ENCODE peak calls at places on chromosomes 7 and 10, in six cellular contexts. One of them, this sample, is unnamed.

GRCh38 chr10:124010563-124011131 is 82.8 kb downstream of the CHST15 start:
- DNase-seq in SJCRH30: no peak
- DNase-seq in Right ventricle myocardium superior: no peak
- DNase-seq in AG09309: no peak
- DNase-seq in RKO: no peak
- DNase-seq in Calu3: no peak
- DNase-seq in this sample: no peak

GRCh38 chr7:55178863-55179773 is 160.3 kb downstream of the EGFR start:
- DNase-seq in SJCRH30: no peak
- DNase-seq in Right ventricle myocardium superior: no peak
- DNase-seq in AG09309: no peak
- DNase-seq in RKO: no peak
- DNase-seq in Calu3: no peak
- DNase-seq in this sample: no peak

GRCh38 chr10:44952779-44953231 is 6.8 kb upstream of the RASSF4 start:
- DNase-seq in SJCRH30: no peak
- DNase-seq in Right ventricle myocardium superior: no peak
- DNase-seq in AG09309: no peak
- DNase-seq in RKO: no peak
- DNase-seq in Calu3: no peak
- DNase-seq in this sample: no peak

GRCh38 chr10:117174439-117175214 is 22.7 kb upstream of the KCNK18 start:
- DNase-seq in SJCRH30: peak
- DNase-seq in Right ventricle myocardium superior: peak
- DNase-seq in AG09309: peak
- DNase-seq in RKO: peak
- DNase-seq in Calu3: peak
- DNase-seq in this sample: peak

GRCh38 chr10:62384447-62385081 is 10.4 kb downstream of the ZNF365 start:
- DNase-seq in SJCRH30: no peak
- DNase-seq in Right ventricle myocardium superior: no peak
- DNase-seq in AG09309: no peak
- DNase-seq in RKO: no peak
- DNase-seq in Calu3: no peak
- DNase-seq in this sample: no peak

GRCh38 chr7:55964802-55965470 is 551 bp downstream of the NIPSNAP2 start:
- DNase-seq in SJCRH30: peak
- DNase-seq in Right ventricle myocardium superior: peak
- DNase-seq in AG09309: no peak
- DNase-seq in RKO: peak
- DNase-seq in Calu3: peak
- DNase-seq in this sample: no peak

GRCh38 chr7:158025651-158026600 is 561.7 kb downstream of the PTPRN2 start:
- DNase-seq in SJCRH30: no peak
- DNase-seq in Right ventricle myocardium superior: peak
- DNase-seq in AG09309: no peak
- DNase-seq in RKO: no peak
- DNase-seq in Calu3: no peak
- DNase-seq in this sample: no peak

GRCh38 chr10:44203535-44203934 is 181.4 kb downstream of the CXCL12 start:
- DNase-seq in SJCRH30: no peak
- DNase-seq in Right ventricle myocardium superior: no peak
- DNase-seq in AG09309: no peak
- DNase-seq in RKO: no peak
- DNase-seq in Calu3: no peak
- DNase-seq in this sample: no peak

GRCh38 chr10:74932648-74933047 is 106.2 kb downstream of the KAT6B start:
- DNase-seq in SJCRH30: peak
- DNase-seq in Right ventricle myocardium superior: peak
- DNase-seq in AG09309: no peak
- DNase-seq in RKO: no peak
- DNase-seq in Calu3: no peak
- DNase-seq in this sample: no peak

GRCh38 chr7:122791959-122792545 is 89.3 kb upstream of the RNF148 start:
- DNase-seq in SJCRH30: no peak
- DNase-seq in Right ventricle myocardium superior: no peak
- DNase-seq in AG09309: no peak
- DNase-seq in RKO: no peak
- DNase-seq in Calu3: no peak
- DNase-seq in this sample: no peak

GRCh38 chr10:61869772-61870520 is 31.6 kb upstream of the ARID5B start:
- DNase-seq in SJCRH30: no peak
- DNase-seq in Right ventricle myocardium superior: no peak
- DNase-seq in AG09309: peak
- DNase-seq in RKO: no peak
- DNase-seq in Calu3: no peak
- DNase-seq in this sample: no peak

GRCh38 chr10:118163227-118163626 is 116.5 kb upstream of the RAB11FIP2 start:
- DNase-seq in SJCRH30: no peak
- DNase-seq in Right ventricle myocardium superior: no peak
- DNase-seq in AG09309: no peak
- DNase-seq in RKO: no peak
- DNase-seq in Calu3: no peak
- DNase-seq in this sample: peak

GRCh38 chr7:157650131-157650631 is 313.4 kb downstream of the DNAJB6 start:
- DNase-seq in SJCRH30: no peak
- DNase-seq in Right ventricle myocardium superior: no peak
- DNase-seq in AG09309: no peak
- DNase-seq in RKO: no peak
- DNase-seq in Calu3: no peak
- DNase-seq in this sample: no peak

GRCh38 chr10:100790761-100791208 is 45.4 kb downstream of the PAX2 start:
- DNase-seq in SJCRH30: no peak
- DNase-seq in Right ventricle myocardium superior: no peak
- DNase-seq in AG09309: no peak
- DNase-seq in RKO: no peak
- DNase-seq in Calu3: no peak
- DNase-seq in this sample: no peak

GRCh38 chr10:73218466-73219191 is 28.4 kb downstream of the DNAJC9 start:
- DNase-seq in SJCRH30: no peak
- DNase-seq in Right ventricle myocardium superior: no peak
- DNase-seq in AG09309: no peak
- DNase-seq in RKO: peak
- DNase-seq in Calu3: peak
- DNase-seq in this sample: no peak

GRCh38 chr10:32103721-32104120 is 47.5 kb upstream of the KIF5B start:
- DNase-seq in SJCRH30: no peak
- DNase-seq in Right ventricle myocardium superior: no peak
- DNase-seq in AG09309: no peak
- DNase-seq in RKO: no peak
- DNase-seq in Calu3: no peak
- DNase-seq in this sample: no peak

GRCh38 chr7:35985126-35985754 is 167.8 kb upstream of the EEPD1 start:
- DNase-seq in SJCRH30: peak
- DNase-seq in Right ventricle myocardium superior: peak
- DNase-seq in AG09309: peak
- DNase-seq in RKO: peak
- DNase-seq in Calu3: peak
- DNase-seq in this sample: peak

GRCh38 chr10:87579563-87579962 is 74.9 kb downstream of the MINPP1 start:
- DNase-seq in SJCRH30: no peak
- DNase-seq in Right ventricle myocardium superior: no peak
- DNase-seq in AG09309: no peak
- DNase-seq in RKO: no peak
- DNase-seq in Calu3: no peak
- DNase-seq in this sample: no peak

GRCh38 chr10:114110174-114110972 is 63.6 kb downstream of the CCDC186 start:
- DNase-seq in SJCRH30: no peak
- DNase-seq in Right ventricle myocardium superior: no peak
- DNase-seq in AG09309: no peak
- DNase-seq in RKO: no peak
- DNase-seq in Calu3: no peak
- DNase-seq in this sample: no peak